ENCODE peak calls at places on chromosomes 5 and 9, in nine cellular contexts. D, Z, R, X, T, A, C, S and V are unnamed samples.

GRCh38 chr5:132501961-132502931 is 11.7 kb upstream of the IRF1 start:
- DNase-seq in D (peak; percentile 65), Z (no peak), R (peak; percentile 53), X (no peak), T (peak; percentile 16), A (peak; percentile 3), C (no peak), S (peak; percentile 33), V (no peak)

GRCh38 chr9:136439550-136440408 is at the start of gene INPP5E:
- DNase-seq in D (peak; percentile 82), Z (peak; percentile 99), R (peak; percentile 83), X (peak; percentile 78), T (peak; percentile 38), A (peak; percentile 42), C (no peak), S (peak; percentile 98), V (no peak)

GRCh38 chr5:124825983-124826337 is 79.5 kb upstream of the ZNF608 start:
- DNase-seq in D (no peak), Z (no peak), R (no peak), X (no peak), T (no peak), A (no peak), C (no peak), S (no peak), V (no peak)

GRCh38 chr5:141800629-141801028 is 77.6 kb downstream of the PCDH1 start:
- DNase-seq in D (no peak), Z (peak; percentile 84), R (no peak), X (no peak), T (no peak), A (no peak), C (no peak), S (no peak), V (peak; percentile 32)

GRCh38 chr9:135015986-135016640 is 71.4 kb upstream of the OLFM1 start:
- DNase-seq in D (no peak), Z (no peak), R (no peak), X (no peak), T (no peak), A (no peak), C (no peak), S (no peak), V (no peak)

GRCh38 chr9:113943112-113944009 is 67.3 kb downstream of the ZNF618 start:
- DNase-seq in D (no peak), Z (no peak), R (no peak), X (no peak), T (no peak), A (no peak), C (no peak), S (peak; percentile 39), V (no peak)

GRCh38 chr5:37565067-37565670 is 186.1 kb downstream of the WDR70 start:
- DNase-seq in D (no peak), Z (no peak), R (no peak), X (no peak), T (no peak), A (no peak), C (no peak), S (no peak), V (no peak)

GRCh38 chr9:6194934-6195333 is 20.7 kb upstream of the IL33 start:
- DNase-seq in D (no peak), Z (no peak), R (no peak), X (no peak), T (no peak), A (no peak), C (no peak), S (no peak), V (no peak)

GRCh38 chr5:170310187-170310586 is 12.6 kb upstream of the LCP2 start:
- DNase-seq in D (no peak), Z (no peak), R (no peak), X (no peak), T (no peak), A (no peak), C (no peak), S (no peak), V (no peak)

GRCh38 chr5:132010645-132011560 is 555 bp downstream of the ACSL6 start:
- DNase-seq in D (peak; percentile 22), Z (no peak), R (peak; percentile 2), X (peak; percentile 63), T (no peak), A (no peak), C (no peak), S (peak; percentile 60), V (no peak)

GRCh38 chr5:180467989-180468731 is 26.0 kb upstream of the CNOT6 start:
- DNase-seq in D (no peak), Z (no peak), R (no peak), X (no peak), T (no peak), A (no peak), C (no peak), S (no peak), V (no peak)

GRCh38 chr5:10421841-10422691 is 19.6 kb upstream of the ROPN1L start:
- DNase-seq in D (no peak), Z (no peak), R (no peak), X (no peak), T (no peak), A (no peak), C (no peak), S (no peak), V (no peak)

GRCh38 chr9:5896863-5897262 is 6.2 kb downstream of the MLANA start:
- DNase-seq in D (no peak), Z (no peak), R (no peak), X (no peak), T (no peak), A (no peak), C (no peak), S (no peak), V (no peak)

GRCh38 chr9:137977572-137978261 is 100.1 kb downstream of the CACNA1B start:
- DNase-seq in D (peak; percentile 16), Z (no peak), R (no peak), X (peak; percentile 51), T (no peak), A (no peak), C (no peak), S (no peak), V (no peak)

GRCh38 chr5:88690619-88691560 is 192.1 kb downstream of the MEF2C start:
- DNase-seq in D (peak; percentile 76), Z (peak; percentile 81), R (peak; percentile 70), X (peak; percentile 82), T (peak; percentile 35), A (peak; percentile 47), C (no peak), S (peak; percentile 85), V (no peak)

GRCh38 chr9:131289301-131290038 is at the start of gene PLPP7:
- DNase-seq in D (no peak), Z (peak; percentile 95), R (peak; percentile 44), X (peak; percentile 89), T (no peak), A (no peak), C (no peak), S (peak; percentile 77), V (no peak)

GRCh38 chr5:56596154-56596553 is 219.2 kb upstream of the MAP3K1 start:
- DNase-seq in D (no peak), Z (no peak), R (no peak), X (no peak), T (no peak), A (no peak), C (no peak), S (no peak), V (no peak)

GRCh38 chr5:56591081-56591480 is 224.3 kb upstream of the MAP3K1 start:
- DNase-seq in D (no peak), Z (no peak), R (no peak), X (no peak), T (no peak), A (no peak), C (no peak), S (no peak), V (no peak)

GRCh38 chr5:56598941-56599340 is 216.4 kb upstream of the MAP3K1 start:
- DNase-seq in D (no peak), Z (no peak), R (no peak), X (no peak), T (no peak), A (no peak), C (no peak), S (no peak), V (no peak)

GRCh38 chr5:56595561-56595960 is 219.8 kb upstream of the MAP3K1 start:
- DNase-seq in D (no peak), Z (no peak), R (no peak), X (no peak), T (no peak), A (no peak), C (no peak), S (no peak), V (no peak)

DNA sequence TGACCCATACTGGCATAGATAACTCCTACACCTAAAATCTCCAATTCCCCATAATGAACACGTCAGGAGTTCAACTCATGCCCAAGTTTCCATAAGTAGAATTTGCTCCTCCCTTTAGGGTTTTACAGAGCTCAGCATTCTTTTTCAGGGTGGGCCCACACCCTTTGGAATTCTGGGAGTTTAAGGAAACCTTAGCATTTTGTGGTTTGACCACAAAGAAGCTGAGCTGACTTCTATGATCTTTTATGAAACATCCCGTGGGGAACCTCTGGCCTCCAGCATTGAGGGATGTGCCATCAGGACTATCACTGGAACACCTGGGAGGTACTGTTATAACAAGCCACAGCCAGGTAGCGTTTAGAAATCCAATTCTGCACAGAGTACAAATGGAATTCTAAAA is 220.5 kb upstream of the MAP3K1 start:
- DNase-seq in D (no peak), Z (no peak), R (no peak), X (no peak), T (no peak), A (no peak), C (no peak), S (no peak), V (no peak)
- TF ChIP-seq POLR2AphosphoS5 in D (no peak), Z (no peak), R (no peak), X (no peak), T (no peak), A (no peak), C (no peak), S (no peak), V (no peak)

GRCh38 chr9:95552241-95552640 is 35.5 kb upstream of the PTCH1 start:
- DNase-seq in D (no peak), Z (no peak), R (no peak), X (no peak), T (no peak), A (no peak), C (no peak), S (peak; percentile 56), V (no peak)
- H3K4me3 ChIP-seq in D (no peak overlapping the region), Z (no peak overlapping the region), R (no peak overlapping the region), X (no peak overlapping the region), T (no peak overlapping the region), A (no peak overlapping the region), C (no peak overlapping the region), S (peak overlapping the region; percentile 45), V (no peak overlapping the region)

DNA sequence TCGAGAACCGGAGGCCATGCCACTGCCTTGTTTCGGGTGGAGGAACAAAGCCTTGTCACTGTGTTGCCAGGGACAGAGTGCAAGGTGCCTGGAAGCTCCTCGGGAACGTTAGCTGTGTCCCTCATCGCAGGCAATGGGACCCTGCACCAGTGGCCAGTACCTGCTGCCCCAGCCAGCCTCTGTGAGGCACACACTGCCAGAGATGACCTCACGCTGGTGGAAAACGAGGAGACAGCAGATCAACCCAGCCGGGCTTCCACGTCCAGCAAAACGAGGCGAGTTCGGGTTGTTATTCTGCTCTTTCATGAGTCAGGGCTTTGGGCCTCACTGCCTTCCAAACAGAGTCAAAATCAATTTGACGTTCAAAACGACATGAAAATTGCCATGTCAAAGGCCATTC is 104.1 kb downstream of the ADAMTS2 start:
- DNase-seq in D (no peak), Z (no peak), R (peak; percentile 2), X (peak; percentile 57), T (no peak), A (no peak), C (no peak), S (no peak), V (no peak)
- H3K9me3 ChIP-seq in D (peaks cover 17% of the 10 kb centered on the region), Z (no peaks in the 10 kb centered on the region), R (no peaks in the 10 kb centered on the region), X (no peaks in the 10 kb centered on the region), T (no peaks in the 10 kb centered on the region), A (no peaks in the 10 kb centered on the region), C (peaks cover under 1% of the 10 kb centered on the region), S (peaks cover 4% of the 10 kb centered on the region), V (no peaks in the 10 kb centered on the region)

GRCh38 chr9:69672828-69673640 is 863 bp upstream of the APBA1 start:
- DNase-seq in D (peak; percentile 82), Z (peak; percentile 86), R (peak; percentile 85), X (peak; percentile 92), T (peak; percentile 54), A (peak; percentile 74), C (peak; percentile 3), S (peak; percentile 88), V (no peak)
- TF ChIP-seq POLR2AphosphoS5 in D (no peak), Z (no peak), R (peak; percentile 31), X (no peak), T (peak; percentile 37), A (peak; percentile 16), C (no peak), S (no peak), V (no peak)